ENCODE peak calls at places on chromosomes 13 and 19, in five cellular contexts. One of them, this sample, is unnamed.

GRCh38 chr19:4064551-4065260 is 2.0 kb downstream of the ZBTB7A start:
- DNase-seq in ovary: peak; percentile 80
- DNase-seq in kidney: peak; percentile 91
- DNase-seq in prostate gland: peak; percentile 50
- DNase-seq in fibroblast of the aortic adventitia: no peak
- DNase-seq in this sample: no peak

GRCh38 chr13:19927117-19927734 is 31.3 kb upstream of the ZMYM2 start:
- DNase-seq in ovary: no peak
- DNase-seq in kidney: no peak
- DNase-seq in prostate gland: no peak
- DNase-seq in fibroblast of the aortic adventitia: peak; percentile 48
- DNase-seq in this sample: no peak

GRCh38 chr13:33676045-33676699 is 141.8 kb upstream of the RFC3 start:
- DNase-seq in ovary: no peak
- DNase-seq in kidney: no peak
- DNase-seq in prostate gland: no peak
- DNase-seq in fibroblast of the aortic adventitia: peak; percentile 8
- DNase-seq in this sample: no peak

GRCh38 chr19:6801397-6802086 is 29.0 kb downstream of the VAV1 start:
- DNase-seq in ovary: no peak
- DNase-seq in kidney: peak; percentile 83
- DNase-seq in prostate gland: peak; percentile 22
- DNase-seq in fibroblast of the aortic adventitia: no peak
- DNase-seq in this sample: peak; percentile 77

GRCh38 chr19:39827216-39827615 is 6.7 kb downstream of the DYRK1B start:
- DNase-seq in ovary: no peak
- DNase-seq in kidney: no peak
- DNase-seq in prostate gland: no peak
- DNase-seq in fibroblast of the aortic adventitia: no peak
- DNase-seq in this sample: no peak

GRCh38 chr19:49581007-49581508 is at the start of gene PRRG2:
- DNase-seq in ovary: peak; percentile 36
- DNase-seq in kidney: peak; percentile 79
- DNase-seq in prostate gland: peak; percentile 51
- DNase-seq in fibroblast of the aortic adventitia: no peak
- DNase-seq in this sample: no peak

GRCh38 chr19:3335431-3336350 is 30.7 kb upstream of the NFIC start:
- DNase-seq in ovary: peak; percentile 68
- DNase-seq in kidney: peak; percentile 84
- DNase-seq in prostate gland: no peak
- DNase-seq in fibroblast of the aortic adventitia: peak; percentile 61
- DNase-seq in this sample: no peak

GRCh38 chr19:33684550-33685303 is 63.0 kb downstream of the CHST8 start:
- DNase-seq in ovary: no peak
- DNase-seq in kidney: peak; percentile 51
- DNase-seq in prostate gland: no peak
- DNase-seq in fibroblast of the aortic adventitia: no peak
- DNase-seq in this sample: no peak

GRCh38 chr19:36987091-36987490 is 71.0 kb downstream of the ZNF568 start:
- DNase-seq in ovary: no peak
- DNase-seq in kidney: no peak
- DNase-seq in prostate gland: no peak
- DNase-seq in fibroblast of the aortic adventitia: no peak
- DNase-seq in this sample: no peak
- H3K4me3 ChIP-seq in ovary: no peak overlapping the region
- H3K4me3 ChIP-seq in kidney: no peak overlapping the region
- H3K4me3 ChIP-seq in prostate gland: no peak overlapping the region
- H3K4me3 ChIP-seq in fibroblast of the aortic adventitia: no peak overlapping the region
- H3K4me3 ChIP-seq in this sample: no peak overlapping the region

GRCh38 chr13:45365558-45365885 is 24.5 kb upstream of the TPT1 start:
- DNase-seq in ovary: no peak
- DNase-seq in kidney: no peak
- DNase-seq in prostate gland: no peak
- DNase-seq in fibroblast of the aortic adventitia: no peak
- DNase-seq in this sample: no peak

GRCh38 chr13:45367358-45367757 is 26.4 kb upstream of the TPT1 start:
- DNase-seq in ovary: no peak
- DNase-seq in kidney: peak; percentile 92
- DNase-seq in prostate gland: peak; percentile 64
- DNase-seq in fibroblast of the aortic adventitia: peak; percentile 84
- DNase-seq in this sample: peak; percentile 75

GRCh38 chr13:45364876-45365557 is 24.0 kb upstream of the TPT1 start:
- DNase-seq in ovary: no peak
- DNase-seq in kidney: no peak
- DNase-seq in prostate gland: no peak
- DNase-seq in fibroblast of the aortic adventitia: no peak
- DNase-seq in this sample: no peak

GRCh38 chr13:45361596-45362206 is 20.7 kb upstream of the TPT1 start:
- DNase-seq in ovary: no peak
- DNase-seq in kidney: no peak
- DNase-seq in prostate gland: no peak
- DNase-seq in fibroblast of the aortic adventitia: peak; percentile 61
- DNase-seq in this sample: no peak

GRCh38 chr13:45362939-45363338 is 22.0 kb upstream of the TPT1 start:
- DNase-seq in ovary: no peak
- DNase-seq in kidney: no peak
- DNase-seq in prostate gland: no peak
- DNase-seq in fibroblast of the aortic adventitia: no peak
- DNase-seq in this sample: no peak
- TF ChIP-seq CTCF in ovary: no peak
- TF ChIP-seq CTCF in kidney: no peak
- TF ChIP-seq CTCF in prostate gland: no peak
- TF ChIP-seq CTCF in fibroblast of the aortic adventitia: no peak
- TF ChIP-seq CTCF in this sample: peak; percentile 31

DNA sequence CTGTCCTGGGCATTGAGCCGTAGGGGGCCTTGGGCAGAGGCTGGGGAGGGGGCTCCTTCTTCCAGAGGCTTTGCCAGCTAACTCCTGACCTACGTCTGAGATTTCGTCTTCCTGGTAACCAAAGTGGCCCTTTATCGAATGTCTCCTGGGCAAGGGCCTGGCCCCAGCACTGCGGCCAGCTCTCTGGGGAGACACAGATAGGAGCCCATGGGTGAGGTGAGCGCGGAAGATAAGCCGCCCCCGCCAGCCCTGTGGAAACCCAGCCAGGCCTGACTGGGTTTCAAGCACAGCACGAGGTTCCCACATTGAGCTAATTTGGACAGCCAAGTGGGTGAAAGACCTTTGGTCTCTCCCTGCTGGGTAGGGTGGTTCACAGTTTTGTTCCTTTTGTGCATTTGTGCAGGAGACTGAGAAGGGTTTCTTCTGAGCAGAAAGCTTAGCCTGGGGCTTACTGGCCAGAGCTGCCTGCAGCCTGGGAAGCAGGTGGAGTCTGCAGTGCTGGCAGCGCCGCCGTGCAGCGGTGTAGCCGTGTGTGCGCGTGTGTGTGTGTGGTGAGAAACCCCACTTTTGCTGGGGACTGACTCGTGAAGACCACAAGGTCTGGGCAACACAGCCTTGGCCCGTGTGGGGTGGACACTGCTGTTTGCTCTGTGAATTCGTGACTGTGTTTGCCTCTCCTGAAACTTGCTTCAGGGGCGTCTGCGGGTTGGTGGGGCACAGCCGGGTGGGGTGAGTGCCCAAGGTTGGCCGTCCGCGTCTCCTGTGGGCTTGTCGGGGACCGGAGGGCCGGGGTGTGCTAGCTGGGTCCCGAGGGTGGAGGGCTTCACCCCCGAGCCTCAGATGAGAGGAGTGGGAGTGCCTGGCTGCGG is 2.5 kb downstream of the BSG start:
- DNase-seq in ovary: peak; percentile 62
- DNase-seq in kidney: peak; percentile 74
- DNase-seq in prostate gland: no peak
- DNase-seq in fibroblast of the aortic adventitia: peak; percentile 54
- DNase-seq in this sample: no peak
- H3K4me3 ChIP-seq in ovary: peak overlapping the region; percentile 28
- H3K4me3 ChIP-seq in kidney: peak overlapping the region; percentile 40
- H3K4me3 ChIP-seq in prostate gland: no peak overlapping the region
- H3K4me3 ChIP-seq in fibroblast of the aortic adventitia: peak overlapping the region; percentile 57
- H3K4me3 ChIP-seq in this sample: peak overlapping the region; percentile 100

GRCh38 chr19:45643927-45644771 is 5.0 kb upstream of the EML2 start:
- DNase-seq in ovary: no peak
- DNase-seq in kidney: no peak
- DNase-seq in prostate gland: no peak
- DNase-seq in fibroblast of the aortic adventitia: no peak
- DNase-seq in this sample: no peak

GRCh38 chr19:45640849-45641273 is 1.7 kb upstream of the EML2 start:
- DNase-seq in ovary: peak; percentile 45
- DNase-seq in kidney: no peak
- DNase-seq in prostate gland: no peak
- DNase-seq in fibroblast of the aortic adventitia: no peak
- DNase-seq in this sample: no peak

GRCh38 chr19:45645068-45645630 is 6.0 kb upstream of the EML2 start:
- DNase-seq in ovary: no peak
- DNase-seq in kidney: peak; percentile 76
- DNase-seq in prostate gland: no peak
- DNase-seq in fibroblast of the aortic adventitia: no peak
- DNase-seq in this sample: no peak

GRCh38 chr19:45641274-45642105 is 2.3 kb upstream of the EML2 start:
- DNase-seq in ovary: peak; percentile 63
- DNase-seq in kidney: peak; percentile 93
- DNase-seq in prostate gland: peak; percentile 57
- DNase-seq in fibroblast of the aortic adventitia: peak; percentile 63
- DNase-seq in this sample: peak; percentile 93

DNA sequence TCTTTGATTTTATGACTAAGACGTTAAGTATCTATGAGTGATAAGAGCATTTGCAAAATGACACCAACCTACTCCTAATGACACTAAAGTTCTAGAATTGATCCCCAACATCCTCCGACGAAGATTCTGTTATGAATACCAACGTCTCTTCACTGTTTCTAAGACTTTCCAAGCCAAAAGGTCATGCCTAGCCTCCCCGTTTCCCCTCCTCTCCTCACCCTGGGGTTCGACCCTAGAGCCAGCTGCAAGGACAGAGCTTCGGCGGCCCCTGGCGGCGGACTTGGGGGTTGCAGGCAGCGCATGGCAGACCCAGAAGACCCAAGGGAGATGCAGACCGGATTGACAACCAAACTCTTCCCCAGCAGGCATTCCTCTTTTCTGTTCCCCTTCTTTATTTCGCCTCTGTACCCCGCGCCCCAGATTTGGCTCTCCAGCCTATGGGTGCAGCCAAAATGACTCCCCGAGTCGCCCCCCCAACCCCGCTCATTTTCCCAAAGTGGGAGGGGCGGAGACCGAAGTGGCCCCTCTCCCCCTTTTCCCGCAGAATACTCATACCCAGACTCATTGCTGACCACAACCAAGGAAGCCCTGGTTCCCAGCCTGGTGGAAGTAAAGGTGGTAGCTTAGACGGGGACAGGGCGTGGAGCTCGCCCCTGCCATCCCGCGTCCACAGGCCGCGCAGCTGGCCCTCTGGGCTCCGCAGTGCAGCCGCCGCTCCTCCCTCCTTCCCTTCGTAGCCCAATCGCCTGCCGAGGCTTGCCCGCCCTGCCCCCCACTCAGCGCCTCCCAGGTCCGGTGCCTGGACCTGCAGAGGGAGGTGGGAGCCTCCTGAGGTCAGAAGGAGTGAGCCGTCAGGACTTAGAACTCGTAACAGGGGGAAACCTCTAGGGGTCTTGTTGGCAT is 4.1 kb upstream of the EML2 start:
- DNase-seq in ovary: peak; percentile 89
- DNase-seq in kidney: peak; percentile 91
- DNase-seq in prostate gland: peak; percentile 82
- DNase-seq in fibroblast of the aortic adventitia: peak; percentile 79
- DNase-seq in this sample: peak; percentile 71
- TF ChIP-seq CTCF in ovary: peak; percentile 89
- TF ChIP-seq CTCF in kidney: peak; percentile 99
- TF ChIP-seq CTCF in prostate gland: peak; percentile 98
- TF ChIP-seq CTCF in fibroblast of the aortic adventitia: peak; percentile 100
- TF ChIP-seq CTCF in this sample: peak; percentile 100

GRCh38 chr19:37957176-37957575 is 50.2 kb downstream of the SIPA1L3 start:
- DNase-seq in ovary: no peak
- DNase-seq in kidney: no peak
- DNase-seq in prostate gland: no peak
- DNase-seq in fibroblast of the aortic adventitia: no peak
- DNase-seq in this sample: no peak

GRCh38 chr19:37955986-37956385 is 49.0 kb downstream of the SIPA1L3 start:
- DNase-seq in ovary: no peak
- DNase-seq in kidney: no peak
- DNase-seq in prostate gland: no peak
- DNase-seq in fibroblast of the aortic adventitia: no peak
- DNase-seq in this sample: no peak

GRCh38 chr19:37961198-37961597 is 54.2 kb downstream of the SIPA1L3 start:
- DNase-seq in ovary: no peak
- DNase-seq in kidney: no peak
- DNase-seq in prostate gland: no peak
- DNase-seq in fibroblast of the aortic adventitia: no peak
- DNase-seq in this sample: no peak

GRCh38 chr19:37963190-37963947 is 56.4 kb downstream of the SIPA1L3 start:
- DNase-seq in ovary: no peak
- DNase-seq in kidney: no peak
- DNase-seq in prostate gland: no peak
- DNase-seq in fibroblast of the aortic adventitia: peak; percentile 80
- DNase-seq in this sample: no peak

DNA sequence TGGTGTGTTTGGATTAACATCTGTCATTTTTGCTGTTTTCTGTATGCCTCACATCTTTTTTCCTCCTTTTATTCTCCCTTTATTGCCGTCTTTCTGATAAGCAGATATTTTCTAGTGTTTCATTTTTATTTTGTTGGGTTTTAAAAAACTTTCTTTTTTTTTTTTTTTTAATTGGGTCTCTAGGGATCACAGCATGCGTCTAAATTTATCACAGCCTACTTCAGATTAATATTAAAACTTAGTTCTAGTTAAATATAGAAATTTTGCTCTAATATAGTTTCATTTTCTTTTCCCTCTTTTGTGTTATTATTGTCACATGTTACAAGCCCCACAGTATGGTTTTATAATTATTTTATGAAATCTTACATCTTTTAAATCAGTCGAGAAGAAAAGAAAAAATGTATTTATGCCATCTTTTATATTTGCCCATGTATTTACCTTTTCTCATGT is 52.7 kb downstream of the SIPA1L3 start:
- DNase-seq in ovary: no peak
- DNase-seq in kidney: no peak
- DNase-seq in prostate gland: no peak
- DNase-seq in fibroblast of the aortic adventitia: no peak
- DNase-seq in this sample: no peak
- H3K4me3 ChIP-seq in ovary: no peak overlapping the region
- H3K4me3 ChIP-seq in kidney: no peak overlapping the region
- H3K4me3 ChIP-seq in prostate gland: no peak overlapping the region
- H3K4me3 ChIP-seq in fibroblast of the aortic adventitia: no peak overlapping the region
- H3K4me3 ChIP-seq in this sample: peak overlapping the region; percentile 16